ENCODE peak calls at places on chromosomes 12 and 14, in five cellular contexts. I is suprapubic skin, N is lower lobe of right lung, F is upper lobe of right lung, X is uterus. G is an unnamed sample.

GRCh38 chr12:43805149-43805856 is 814 bp downstream of the TWF1 start:
- DNase-seq in I (no peak), N (no peak), F (no peak), X (no peak), G (no peak)

GRCh38 chr14:31966896-31967668 is 110.0 kb upstream of the ARHGAP5 start:
- DNase-seq in I (no peak), N (no peak), F (no peak), X (no peak), G (no peak)

GRCh38 chr12:24489939-24490338 is 459.0 kb downstream of the BCAT1 start:
- DNase-seq in I (no peak), N (no peak), F (no peak), X (no peak), G (no peak)

GRCh38 chr12:47946413-47947107 is 16.8 kb upstream of the TMEM106C start:
- DNase-seq in I (no peak), N (peak; percentile 66), F (no peak), X (no peak), G (no peak)

GRCh38 chr14:49497725-49498348 is 88.3 kb downstream of the RPS29 start:
- DNase-seq in I (no peak), N (no peak), F (no peak), X (no peak), G (no peak)

GRCh38 chr12:123670882-123671728 is at the start of gene TCTN2:
- DNase-seq in I (peak; percentile 97), N (peak; percentile 97), F (peak; percentile 98), X (peak; percentile 94), G (peak; percentile 97)

GRCh38 chr14:75647650-75648049 is 13.0 kb downstream of the ERG28 start:
- DNase-seq in I (no peak), N (no peak), F (no peak), X (no peak), G (no peak)

GRCh38 chr12:87116778-87117177 is 860.6 kb upstream of the MGAT4C start:
- DNase-seq in I (no peak), N (no peak), F (no peak), X (no peak), G (no peak)

GRCh38 chr12:21502164-21502496 is 541 bp downstream of the GOLT1B start:
- DNase-seq in I (no peak), N (peak; percentile 54), F (no peak), X (no peak), G (no peak)

GRCh38 chr12:107133462-107133861 is 40.1 kb upstream of the CRY1 start:
- DNase-seq in I (no peak), N (no peak), F (no peak), X (no peak), G (no peak)
- TF ChIP-seq CTCF in I (no peak), N (no peak), F (no peak), X (no peak), G (no peak)

GRCh38 chr12:110007874-110008273 is 8.6 kb downstream of the ANKRD13A start:
- DNase-seq in I (no peak), N (no peak), F (no peak), X (no peak), G (no peak)

GRCh38 chr12:110010853-110011835 is 11.9 kb downstream of the ANKRD13A start:
- DNase-seq in I (no peak), N (no peak), F (no peak), X (no peak), G (no peak)

GRCh38 chr12:110015132-110015531 is 15.9 kb downstream of the ANKRD13A start:
- DNase-seq in I (no peak), N (no peak), F (no peak), X (no peak), G (no peak)

GRCh38 chr12:110012137-110012536 is 12.9 kb downstream of the ANKRD13A start:
- DNase-seq in I (no peak), N (peak; percentile 75), F (peak; percentile 77), X (no peak), G (no peak)

DNA sequence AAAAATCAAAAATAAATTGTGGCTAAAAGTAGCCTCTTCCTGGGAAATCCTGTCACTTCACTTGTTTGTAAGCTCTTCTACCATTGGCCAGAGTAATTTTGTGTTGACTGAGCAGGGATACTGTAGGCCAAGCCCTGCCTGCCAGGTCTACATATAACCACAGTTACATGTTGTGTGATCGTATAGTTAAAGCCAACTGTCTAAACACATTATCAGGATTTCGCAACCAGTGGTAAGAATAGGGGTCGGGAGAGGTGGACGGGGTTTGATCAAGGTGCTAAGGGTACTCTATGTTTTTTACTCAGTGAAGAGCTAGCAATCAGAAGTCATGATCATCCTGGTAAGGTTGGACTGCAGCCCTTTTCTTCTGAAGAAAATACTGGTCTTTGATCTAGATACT is 13.4 kb downstream of the ANKRD13A start:
- DNase-seq in I (no peak), N (no peak), F (no peak), X (no peak), G (no peak)
- H3K4me3 ChIP-seq in I (no peak overlapping the region), N (no peak overlapping the region), F (no peak overlapping the region), X (no peak overlapping the region), G (no peak overlapping the region)

DNA sequence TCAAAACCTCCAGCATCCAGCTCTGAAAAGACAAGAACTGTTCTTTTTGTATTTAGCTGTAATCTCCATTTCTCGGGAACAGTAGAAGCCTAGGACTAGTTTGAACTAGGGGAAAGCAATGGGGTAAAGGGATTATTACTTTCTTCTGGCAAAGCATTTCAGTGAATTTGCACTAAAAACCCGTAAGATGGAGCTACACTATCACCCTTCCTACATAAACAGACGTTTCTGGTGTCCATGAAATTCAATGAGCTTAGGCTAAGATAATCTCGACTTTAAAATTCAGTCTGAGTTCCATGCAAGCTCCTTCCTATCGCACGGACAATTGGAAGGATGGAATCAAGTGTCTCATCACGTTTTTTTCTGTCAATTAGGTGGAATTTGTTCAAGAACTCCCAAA is 24.0 kb downstream of the ACSM4 start:
- DNase-seq in I (no peak), N (no peak), F (no peak), X (no peak), G (no peak)
- TF ChIP-seq CTCF in I (no peak), N (no peak), F (no peak), X (no peak), G (no peak)

DNA sequence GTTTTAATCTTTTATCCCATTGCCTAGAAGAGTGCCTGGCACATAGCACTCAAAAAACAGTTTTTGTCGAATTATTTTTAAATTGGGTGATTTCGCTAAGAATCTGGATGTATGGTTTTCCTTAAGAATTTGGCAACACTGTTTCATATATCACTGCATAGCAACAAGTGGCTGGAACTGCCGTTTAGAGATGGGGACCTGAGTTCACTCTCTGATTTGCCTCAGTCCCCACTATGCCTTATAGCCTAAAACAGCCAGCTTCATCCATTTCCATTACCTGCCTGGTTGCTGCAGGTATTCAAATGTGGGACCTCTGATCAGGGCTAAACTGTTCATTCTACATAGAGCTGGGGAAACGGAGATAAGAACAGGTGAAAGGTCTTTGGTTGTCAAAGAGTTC is 1.8 kb downstream of the HEBP1 start:
- DNase-seq in I (no peak), N (no peak), F (no peak), X (no peak), G (no peak)
- H3K4me3 ChIP-seq in I (peak overlapping the region; percentile 71), N (no peak overlapping the region), F (peak overlapping the region; percentile 93), X (no peak overlapping the region), G (peak overlapping the region; percentile 85)

DNA sequence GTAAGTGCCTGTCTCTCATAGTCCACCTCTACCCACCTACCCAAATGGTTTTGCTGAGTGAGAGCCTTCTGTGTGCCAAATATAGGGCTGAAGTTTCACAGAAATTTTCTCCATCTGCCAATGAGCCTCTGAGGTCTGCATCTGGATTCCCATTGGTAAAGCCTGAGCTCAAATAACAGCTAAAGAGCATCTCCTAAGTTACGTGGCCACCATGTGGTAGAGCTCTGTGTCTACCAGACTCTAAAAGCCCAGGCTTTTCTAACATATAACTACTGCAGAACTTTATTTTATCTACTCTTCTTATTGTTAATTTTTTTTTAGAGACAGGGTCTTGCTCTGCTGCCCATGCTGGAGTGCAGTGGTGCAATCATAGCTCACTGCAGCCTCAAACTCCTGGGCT is 16.0 kb downstream of the AMDHD1 start:
- DNase-seq in I (no peak), N (no peak), F (no peak), X (no peak), G (no peak)
- TF ChIP-seq CTCF in I (no peak), N (peak; percentile 15), F (no peak), X (no peak), G (no peak)

DNA sequence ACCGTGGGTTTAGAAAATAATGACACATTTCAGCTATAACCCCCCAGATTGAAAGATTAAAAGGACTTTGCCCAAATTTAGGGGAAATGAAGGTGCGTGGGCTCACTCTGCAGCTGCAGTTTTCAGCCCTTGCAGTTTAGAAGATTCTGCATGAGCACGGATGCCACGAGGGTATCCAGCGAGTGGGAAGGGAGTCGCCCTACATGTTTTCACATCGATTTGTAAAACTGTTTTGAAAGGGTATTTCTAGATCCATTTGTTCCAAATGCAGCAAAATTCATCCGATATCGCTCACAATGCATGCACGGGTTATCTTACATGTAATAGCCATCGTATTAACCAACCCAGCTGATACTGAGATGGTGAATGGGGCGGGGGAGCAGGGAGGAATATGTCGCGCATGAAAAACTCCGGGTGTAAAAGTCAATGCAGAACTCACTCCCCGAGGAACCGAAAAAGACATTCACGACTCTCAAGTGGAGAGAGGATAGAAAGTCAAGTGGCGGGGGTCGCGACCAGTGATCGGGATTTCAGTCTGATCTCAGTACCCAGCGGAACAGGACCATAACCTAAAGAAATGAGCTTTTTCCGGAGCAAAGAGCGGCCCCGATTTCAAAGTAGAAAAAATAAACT is 4.9 kb upstream of the CCND2 start:
- DNase-seq in I (no peak), N (no peak), F (no peak), X (no peak), G (no peak)
- H3K4me3 ChIP-seq in I (peak overlapping the region; percentile 80), N (peak overlapping the region; percentile 77), F (peak overlapping the region; percentile 77), X (peak overlapping the region; percentile 47), G (peak overlapping the region; percentile 96)

DNA sequence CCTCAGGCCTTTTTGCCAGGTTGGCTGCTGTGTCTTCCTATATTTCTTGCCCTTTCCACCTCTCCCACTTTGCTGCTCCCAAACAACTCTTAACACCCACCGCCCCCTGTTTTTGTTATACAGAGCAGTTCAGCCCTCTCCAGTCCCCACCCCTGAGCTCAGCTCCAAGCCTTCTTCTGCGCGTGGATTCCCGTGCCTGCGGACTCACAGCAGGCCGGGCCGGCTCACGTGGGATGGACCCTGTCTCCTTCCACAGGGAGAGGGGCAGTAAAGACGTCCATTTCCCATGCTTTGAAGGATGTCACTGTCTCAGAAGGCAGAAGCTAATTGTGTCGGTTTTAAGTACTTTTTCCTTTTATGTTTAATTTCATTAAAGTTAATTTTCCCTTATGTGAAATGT is 139.4 kb downstream of the CACNA1C start:
- DNase-seq in I (no peak), N (no peak), F (no peak), X (no peak), G (no peak)
- TF ChIP-seq CTCF in I (no peak), N (no peak), F (no peak), X (no peak), G (no peak)

GRCh38 chr12:1529228-1529861 is 65.0 kb downstream of the FBXL14 start:
- DNase-seq in I (no peak), N (no peak), F (peak; percentile 38), X (no peak), G (no peak)
- H3K4me3 ChIP-seq in I (peak overlapping the region; percentile 74), N (peak overlapping the region; percentile 48), F (peak overlapping the region; percentile 42), X (peak overlapping the region; percentile 49), G (peak overlapping the region; percentile 71)

GRCh38 chr12:49983892-49984291 is 11.1 kb downstream of the AQP6 start:
- DNase-seq in I (no peak), N (no peak), F (no peak), X (no peak), G (no peak)
- TF ChIP-seq CTCF in I (no peak), N (no peak), F (no peak), X (no peak), G (no peak)

G was measured in coronary artery.